ENCODE peak calls at places on chromosomes 12 and 14, in nine cellular contexts. One of them, this sample, is unnamed.

GRCh38 chr12:100656806-100657205 is 83.3 kb downstream of the GAS2L3 start:
- DNase-seq in lower lobe of right lung: no peak
- DNase-seq in A673: peak
- DNase-seq in left ventricle myocardium inferior: no peak
- DNase-seq in GM23248: no peak
- DNase-seq in PC-3: no peak
- DNase-seq in PC-9: no peak
- DNase-seq in fibroblast of mammary gland: no peak
- DNase-seq in fibroblast of lung: no peak
- DNase-seq in this sample: no peak

GRCh38 chr12:93137656-93138612 is 208.8 kb upstream of the EEA1 start:
- DNase-seq in left ventricle myocardium inferior: no peak
- DNase-seq in PC-3: peak
- DNase-seq in GM23248: peak
- DNase-seq in lower lobe of right lung: no peak
- DNase-seq in fibroblast of lung: peak
- DNase-seq in fibroblast of mammary gland: peak
- DNase-seq in PC-9: peak
- DNase-seq in A673: no peak
- DNase-seq in this sample: peak

GRCh38 chr14:104882325-104882973 is 17.4 kb downstream of the CEP170B start:
- DNase-seq in PC-3: peak
- DNase-seq in GM23248: no peak
- DNase-seq in left ventricle myocardium inferior: peak
- DNase-seq in fibroblast of mammary gland: no peak
- DNase-seq in PC-9: peak
- DNase-seq in fibroblast of lung: no peak
- DNase-seq in A673: peak
- DNase-seq in lower lobe of right lung: peak
- DNase-seq in this sample: no peak

GRCh38 chr12:32661706-32662105 is 17.4 kb upstream of the DNM1L start:
- DNase-seq in lower lobe of right lung: no peak
- DNase-seq in GM23248: no peak
- DNase-seq in A673: no peak
- DNase-seq in PC-3: no peak
- DNase-seq in fibroblast of mammary gland: no peak
- DNase-seq in fibroblast of lung: no peak
- DNase-seq in left ventricle myocardium inferior: no peak
- DNase-seq in PC-9: no peak
- DNase-seq in this sample: no peak

GRCh38 chr12:130339946-130340345 is 2.3 kb downstream of the PIWIL1 start:
- DNase-seq in left ventricle myocardium inferior: no peak
- DNase-seq in fibroblast of lung: no peak
- DNase-seq in fibroblast of mammary gland: no peak
- DNase-seq in GM23248: no peak
- DNase-seq in PC-3: peak
- DNase-seq in PC-9: peak
- DNase-seq in A673: no peak
- DNase-seq in lower lobe of right lung: no peak
- DNase-seq in this sample: no peak

GRCh38 chr12:69672195-69672594 is 26.9 kb downstream of the BEST3 start:
- DNase-seq in PC-9: no peak
- DNase-seq in left ventricle myocardium inferior: no peak
- DNase-seq in fibroblast of mammary gland: no peak
- DNase-seq in fibroblast of lung: no peak
- DNase-seq in GM23248: no peak
- DNase-seq in lower lobe of right lung: no peak
- DNase-seq in A673: no peak
- DNase-seq in PC-3: no peak
- DNase-seq in this sample: no peak

GRCh38 chr12:62698701-62699101 is 232.1 kb downstream of the MON2 start:
- DNase-seq in lower lobe of right lung: no peak
- DNase-seq in left ventricle myocardium inferior: no peak
- DNase-seq in PC-3: peak
- DNase-seq in A673: no peak
- DNase-seq in PC-9: no peak
- DNase-seq in GM23248: peak
- DNase-seq in fibroblast of lung: peak
- DNase-seq in fibroblast of mammary gland: peak
- DNase-seq in this sample: peak

GRCh38 chr12:27523642-27524488 is at the start of gene PPFIBP1:
- DNase-seq in fibroblast of lung: peak
- DNase-seq in PC-3: peak
- DNase-seq in A673: peak
- DNase-seq in GM23248: peak
- DNase-seq in fibroblast of mammary gland: peak
- DNase-seq in PC-9: peak
- DNase-seq in left ventricle myocardium inferior: peak
- DNase-seq in lower lobe of right lung: peak
- DNase-seq in this sample: peak

GRCh38 chr12:40152783-40153383 is 47.0 kb upstream of the SLC2A13 start:
- DNase-seq in fibroblast of mammary gland: peak
- DNase-seq in lower lobe of right lung: peak
- DNase-seq in left ventricle myocardium inferior: peak
- DNase-seq in PC-3: peak
- DNase-seq in GM23248: peak
- DNase-seq in fibroblast of lung: peak
- DNase-seq in PC-9: peak
- DNase-seq in A673: peak
- DNase-seq in this sample: peak

GRCh38 chr12:52878507-52879393 is 26.1 kb downstream of the KRT8 start:
- DNase-seq in left ventricle myocardium inferior: no peak
- DNase-seq in lower lobe of right lung: no peak
- DNase-seq in A673: no peak
- DNase-seq in GM23248: no peak
- DNase-seq in PC-9: no peak
- DNase-seq in fibroblast of lung: no peak
- DNase-seq in fibroblast of mammary gland: no peak
- DNase-seq in PC-3: no peak
- DNase-seq in this sample: no peak

GRCh38 chr12:51393676-51394545 is 2.7 kb upstream of the GALNT6 start:
- DNase-seq in PC-9: no peak
- DNase-seq in fibroblast of lung: peak
- DNase-seq in A673: no peak
- DNase-seq in left ventricle myocardium inferior: no peak
- DNase-seq in GM23248: peak
- DNase-seq in fibroblast of mammary gland: peak
- DNase-seq in lower lobe of right lung: no peak
- DNase-seq in PC-3: peak
- DNase-seq in this sample: peak

GRCh38 chr14:103449762-103450161 is 64.5 kb downstream of the MARK3 start:
- DNase-seq in fibroblast of mammary gland: no peak
- DNase-seq in left ventricle myocardium inferior: no peak
- DNase-seq in fibroblast of lung: no peak
- DNase-seq in lower lobe of right lung: no peak
- DNase-seq in PC-3: no peak
- DNase-seq in A673: no peak
- DNase-seq in GM23248: no peak
- DNase-seq in PC-9: no peak
- DNase-seq in this sample: no peak

GRCh38 chr12:50086148-50086547 is 1.0 kb downstream of the SMARCD1 start:
- DNase-seq in PC-9: no peak
- DNase-seq in A673: no peak
- DNase-seq in left ventricle myocardium inferior: no peak
- DNase-seq in lower lobe of right lung: no peak
- DNase-seq in GM23248: no peak
- DNase-seq in PC-3: peak
- DNase-seq in fibroblast of mammary gland: no peak
- DNase-seq in fibroblast of lung: no peak
- DNase-seq in this sample: no peak

GRCh38 chr12:39697108-39697507 is 77.5 kb upstream of the ABCD2 start:
- DNase-seq in fibroblast of mammary gland: no peak
- DNase-seq in lower lobe of right lung: no peak
- DNase-seq in PC-9: no peak
- DNase-seq in GM23248: no peak
- DNase-seq in left ventricle myocardium inferior: no peak
- DNase-seq in fibroblast of lung: no peak
- DNase-seq in A673: no peak
- DNase-seq in PC-3: peak
- DNase-seq in this sample: no peak

GRCh38 chr12:128057586-128057985 is 209.4 kb upstream of the TMEM132C start:
- DNase-seq in GM23248: no peak
- DNase-seq in left ventricle myocardium inferior: no peak
- DNase-seq in lower lobe of right lung: no peak
- DNase-seq in PC-9: no peak
- DNase-seq in fibroblast of mammary gland: no peak
- DNase-seq in A673: no peak
- DNase-seq in fibroblast of lung: no peak
- DNase-seq in PC-3: no peak
- DNase-seq in this sample: no peak

GRCh38 chr12:5014269-5014668 is 29.4 kb upstream of the KCNA5 start:
- DNase-seq in A673: no peak
- DNase-seq in left ventricle myocardium inferior: no peak
- DNase-seq in PC-9: no peak
- DNase-seq in lower lobe of right lung: no peak
- DNase-seq in fibroblast of mammary gland: peak
- DNase-seq in fibroblast of lung: no peak
- DNase-seq in PC-3: no peak
- DNase-seq in GM23248: peak
- DNase-seq in this sample: no peak

DNA sequence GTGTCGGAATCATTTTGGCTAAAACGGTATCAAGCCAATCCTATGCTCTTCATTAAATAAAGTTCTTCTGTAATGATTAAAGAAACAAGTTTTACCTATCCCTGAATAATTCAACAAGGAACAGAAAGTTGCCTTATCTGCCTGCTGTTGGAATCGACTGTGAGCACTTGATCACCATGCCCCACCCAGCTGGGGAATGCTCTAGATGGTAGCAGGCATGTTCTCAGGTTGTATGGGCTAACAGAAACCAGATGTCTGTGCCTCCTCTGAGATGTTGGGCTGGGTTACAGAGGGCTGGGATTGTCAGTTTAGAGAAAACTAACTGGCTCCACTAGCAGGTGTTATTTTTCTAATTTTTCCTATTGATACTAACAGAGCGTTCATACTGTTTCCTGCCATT is 28.9 kb downstream of the RTRAF start:
- DNase-seq in PC-9: no peak
- DNase-seq in A673: no peak
- DNase-seq in PC-3: no peak
- DNase-seq in lower lobe of right lung: no peak
- DNase-seq in GM23248: no peak
- DNase-seq in fibroblast of lung: peak
- DNase-seq in fibroblast of mammary gland: no peak
- DNase-seq in left ventricle myocardium inferior: no peak
- DNase-seq in this sample: no peak
- H3K4me3 ChIP-seq in PC-9: no peak
- H3K4me3 ChIP-seq in A673: no peak
- H3K4me3 ChIP-seq in PC-3: no peak
- H3K4me3 ChIP-seq in lower lobe of right lung: no peak
- H3K4me3 ChIP-seq in GM23248: no peak
- H3K4me3 ChIP-seq in fibroblast of lung: no peak
- H3K4me3 ChIP-seq in fibroblast of mammary gland: no peak
- H3K4me3 ChIP-seq in left ventricle myocardium inferior: no peak
- H3K4me3 ChIP-seq in this sample: no peak

DNA sequence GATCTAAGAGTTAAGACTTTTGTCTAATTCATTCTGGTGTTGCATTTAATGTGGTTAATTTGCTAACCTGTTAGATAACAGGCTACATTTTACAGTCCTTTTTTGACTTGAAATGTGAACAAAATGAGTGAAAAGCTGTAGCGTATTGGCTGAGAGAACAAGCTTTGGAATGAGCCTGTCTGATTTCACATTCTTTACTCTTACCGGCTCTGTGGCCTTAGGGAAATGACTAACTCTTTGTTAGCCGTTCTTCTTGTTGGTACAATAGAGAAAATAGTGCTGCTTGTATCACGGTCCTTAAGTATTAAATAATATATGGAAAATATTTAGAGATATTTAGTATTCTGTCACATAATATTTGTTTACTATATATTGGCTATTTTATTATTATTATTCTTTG is 1.9 kb downstream of the MNAT1 start:
- DNase-seq in PC-3: peak
- DNase-seq in fibroblast of mammary gland: peak
- DNase-seq in GM23248: peak
- DNase-seq in lower lobe of right lung: no peak
- DNase-seq in fibroblast of lung: peak
- DNase-seq in A673: peak
- DNase-seq in left ventricle myocardium inferior: no peak
- DNase-seq in PC-9: peak
- DNase-seq in this sample: peak
- H3K4me3 ChIP-seq in PC-3: peak
- H3K4me3 ChIP-seq in fibroblast of mammary gland: peak
- H3K4me3 ChIP-seq in GM23248: peak
- H3K4me3 ChIP-seq in lower lobe of right lung: peak
- H3K4me3 ChIP-seq in fibroblast of lung: no peak
- H3K4me3 ChIP-seq in A673: peak
- H3K4me3 ChIP-seq in left ventricle myocardium inferior: peak
- H3K4me3 ChIP-seq in PC-9: peak
- H3K4me3 ChIP-seq in this sample: peak

DNA sequence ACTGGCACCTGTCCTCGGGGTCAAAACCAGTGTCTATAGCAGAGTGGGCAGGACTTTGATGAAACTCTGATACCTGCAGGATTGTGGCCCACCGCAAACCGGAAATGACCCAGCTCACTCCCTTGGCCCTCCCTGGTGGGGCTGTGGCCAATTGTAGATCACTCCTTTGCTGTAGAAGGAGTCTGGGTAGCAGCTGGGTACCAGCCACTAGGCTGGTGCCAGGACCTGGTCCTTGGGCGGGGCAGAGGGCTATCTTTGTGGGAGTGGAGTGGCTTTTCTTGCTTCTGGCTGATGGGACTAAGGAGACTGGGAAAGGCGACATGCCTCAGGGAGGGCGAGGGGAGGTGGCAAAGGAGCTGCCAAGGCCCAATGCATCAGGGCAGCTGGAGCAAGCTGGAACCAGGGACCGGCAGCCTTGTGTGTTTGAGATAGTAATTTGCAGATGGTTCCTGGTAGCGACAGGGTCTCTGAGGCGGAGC is 435 bp upstream of the TMEM63C start:
- DNase-seq in PC-3: no peak
- DNase-seq in PC-9: no peak
- DNase-seq in fibroblast of mammary gland: no peak
- DNase-seq in lower lobe of right lung: no peak
- DNase-seq in left ventricle myocardium inferior: no peak
- DNase-seq in fibroblast of lung: no peak
- DNase-seq in A673: no peak
- DNase-seq in GM23248: no peak
- DNase-seq in this sample: no peak
- H3K4me3 ChIP-seq in PC-3: peak
- H3K4me3 ChIP-seq in PC-9: peak
- H3K4me3 ChIP-seq in fibroblast of mammary gland: no peak
- H3K4me3 ChIP-seq in lower lobe of right lung: peak
- H3K4me3 ChIP-seq in left ventricle myocardium inferior: peak
- H3K4me3 ChIP-seq in fibroblast of lung: no peak
- H3K4me3 ChIP-seq in A673: peak
- H3K4me3 ChIP-seq in GM23248: no peak
- H3K4me3 ChIP-seq in this sample: no peak

DNA sequence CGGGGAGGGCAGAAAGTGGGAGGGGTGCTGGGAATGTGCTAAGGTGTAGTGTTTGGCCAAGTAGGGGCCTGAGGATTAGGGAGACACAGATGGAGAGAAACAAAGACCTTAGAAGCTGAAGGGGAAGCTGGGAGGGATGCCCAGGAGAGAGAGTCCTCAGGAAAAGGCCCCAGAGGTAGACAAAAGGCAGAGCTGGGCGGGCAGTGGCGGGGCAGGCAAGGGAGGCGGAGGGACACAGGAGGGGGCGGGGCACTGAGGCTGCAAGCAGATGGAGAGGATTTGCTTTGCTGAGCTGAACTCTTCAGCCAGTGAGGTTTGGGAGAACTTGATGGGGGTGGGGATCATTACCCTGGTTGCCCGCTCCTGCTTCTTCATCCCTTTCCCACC is 2.8 kb downstream of the PTMS start:
- DNase-seq in A673: peak
- DNase-seq in fibroblast of mammary gland: no peak
- DNase-seq in GM23248: peak
- DNase-seq in fibroblast of lung: peak
- DNase-seq in PC-3: no peak
- DNase-seq in lower lobe of right lung: no peak
- DNase-seq in left ventricle myocardium inferior: peak
- DNase-seq in PC-9: peak
- DNase-seq in this sample: peak
- H3K4me3 ChIP-seq in A673: peak
- H3K4me3 ChIP-seq in fibroblast of mammary gland: peak
- H3K4me3 ChIP-seq in GM23248: peak
- H3K4me3 ChIP-seq in fibroblast of lung: peak
- H3K4me3 ChIP-seq in PC-3: peak
- H3K4me3 ChIP-seq in lower lobe of right lung: peak
- H3K4me3 ChIP-seq in left ventricle myocardium inferior: peak
- H3K4me3 ChIP-seq in PC-9: no peak
- H3K4me3 ChIP-seq in this sample: peak

This sample was measured in astrocyte of the spinal cord.